ENCODE peak calls at places on chromosome 14, in seven cellular contexts. O, H, T, N, L, K and C are unnamed samples.

GRCh38 chr14:30234966-30235365 is 307.3 kb upstream of the PRKD1 start:
- DNase-seq in K (no peak), O (no peak), N (no peak), H (no peak), T (no peak), L (no peak), C (no peak)

GRCh38 chr14:105503296-105503640 is 12.2 kb downstream of the TEDC1 start:
- DNase-seq in N (no peak), T (no peak), L (no peak), O (no peak), H (no peak), K (no peak), C (no peak)

GRCh38 chr14:35366521-35366976 is 38.0 kb downstream of the NFKBIA start:
- DNase-seq in K (no peak), O (no peak), T (no peak), L (no peak), H (no peak), N (no peak), C (no peak)

GRCh38 chr14:98736701-98737338 is 535.2 kb downstream of the BCL11B start:
- DNase-seq in O (no peak), T (no peak), L (no peak), K (no peak), N (no peak), H (no peak), C (no peak)

GRCh38 chr14:81269100-81269978 is 48.6 kb upstream of the GTF2A1 start:
- DNase-seq in N (no peak), O (peak), L (no peak), H (peak), T (no peak), K (peak), C (peak)

GRCh38 chr14:32417956-32418552 is 89.0 kb downstream of the AKAP6 start:
- DNase-seq in L (peak), N (peak), H (no peak), O (peak), K (peak), T (no peak), C (peak)

GRCh38 chr14:95146079-95146771 is 11.1 kb downstream of the DICER1 start:
- DNase-seq in K (no peak), T (no peak), O (peak), L (no peak), H (no peak), N (no peak), C (no peak)

GRCh38 chr14:31568671-31569070 is 7.5 kb downstream of the NUBPL start:
- DNase-seq in N (no peak), T (no peak), O (no peak), H (no peak), L (no peak), K (peak), C (no peak)

DNA sequence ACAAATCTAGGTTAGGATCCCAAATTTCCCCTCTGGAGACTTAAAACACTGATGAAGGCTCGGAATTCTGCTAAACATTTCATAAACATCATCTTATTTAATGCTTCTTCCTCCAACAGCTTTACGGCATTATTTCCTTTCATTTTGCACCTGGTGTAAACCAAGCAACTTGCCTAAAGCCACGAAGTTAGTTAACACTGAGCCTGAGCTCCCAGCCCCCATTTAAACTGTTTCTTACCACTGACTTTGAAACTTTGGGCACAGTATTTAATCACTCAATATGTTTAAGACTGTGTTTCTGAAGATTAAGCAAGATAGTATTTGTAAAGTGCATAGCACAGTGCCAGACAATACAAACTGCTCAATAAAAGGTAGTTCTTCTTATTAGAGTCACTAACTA is 4.2 kb downstream of the EGLN3 start:
- DNase-seq in N (no peak), H (no peak), T (no peak), K (no peak), L (no peak), O (no peak), C (no peak)
- H3K4me3 ChIP-seq in N (no peak), H (no peak), T (no peak), K (no peak), L (no peak), O (no peak), C (no peak)

GRCh38 chr14:51848120-51848519 is 12.3 kb upstream of the GNG2 start:
- DNase-seq in L (no peak), O (peak), H (no peak), T (no peak), K (no peak), N (no peak), C (no peak)

GRCh38 chr14:51849095-51849494 is 11.3 kb upstream of the GNG2 start:
- DNase-seq in T (no peak), H (no peak), N (no peak), K (no peak), L (no peak), O (peak), C (no peak)

GRCh38 chr14:51845811-51846210 is 14.6 kb upstream of the GNG2 start:
- DNase-seq in N (no peak), L (no peak), O (no peak), H (no peak), K (no peak), T (no peak), C (no peak)

GRCh38 chr14:51846631-51847488 is 13.6 kb upstream of the GNG2 start:
- DNase-seq in T (no peak), H (peak), K (peak), O (no peak), N (peak), L (peak), C (peak)

GRCh38 chr14:51847489-51847796 is 13.0 kb upstream of the GNG2 start:
- DNase-seq in K (no peak), N (no peak), H (no peak), L (no peak), T (no peak), O (no peak), C (no peak)
- H3K27ac ChIP-seq in K (no peak), N (no peak), H (peak), L (peak), T (no peak), O (no peak), C (no peak)

DNA sequence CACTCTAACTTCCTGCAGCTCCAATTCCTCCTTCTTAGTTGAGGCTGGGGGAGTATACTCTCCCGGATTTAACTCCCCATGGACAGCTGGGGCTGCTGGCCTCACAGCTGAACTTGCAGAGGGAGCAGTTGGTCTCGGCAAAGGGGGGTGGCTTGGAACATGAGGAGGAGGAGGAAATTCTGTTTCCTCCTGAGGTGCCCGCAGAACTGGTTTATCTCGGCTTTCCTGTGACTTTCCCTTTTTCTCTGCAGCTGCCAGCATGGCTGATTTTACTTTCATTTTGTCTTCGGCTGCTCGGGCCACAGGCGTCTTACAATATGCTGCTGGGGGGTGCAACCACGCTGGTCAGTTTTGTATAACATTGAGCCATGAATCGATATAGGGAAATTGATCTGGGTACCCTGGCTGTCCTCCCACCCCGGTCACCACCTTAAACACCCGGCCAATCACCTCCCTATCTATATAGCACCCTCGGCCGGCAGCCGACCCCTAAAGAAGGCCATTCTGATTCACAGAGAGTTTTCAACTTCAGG is 1317.6 kb downstream of the TMEM121 start:
- DNase-seq in L (no peak), N (no peak), O (peak), T (peak), K (no peak), H (peak), C (peak)
- H3K4me3 ChIP-seq in L (peak), N (no peak), O (peak), T (peak), K (peak), H (peak), C (peak)

GRCh38 chr14:69484444-69485113 is at the start of gene PLEKHD1:
- DNase-seq in N (peak), O (peak), K (no peak), H (no peak), T (no peak), L (no peak), C (no peak)

GRCh38 chr14:69479696-69480095 is 4.8 kb upstream of the PLEKHD1 start:
- DNase-seq in N (no peak), L (no peak), H (peak), O (no peak), T (no peak), K (no peak), C (no peak)

GRCh38 chr14:69481815-69482568 is 2.5 kb upstream of the PLEKHD1 start:
- DNase-seq in K (no peak), N (peak), T (no peak), H (peak), L (no peak), O (no peak), C (no peak)

GRCh38 chr14:69483765-69484443 is 624 bp upstream of the PLEKHD1 start:
- DNase-seq in N (peak), H (no peak), O (peak), K (peak), L (peak), T (peak), C (no peak)

GRCh38 chr14:69480136-69480535 is 4.4 kb upstream of the PLEKHD1 start:
- DNase-seq in H (no peak), K (no peak), T (no peak), O (no peak), N (no peak), L (no peak), C (no peak)
- H3K27ac ChIP-seq in H (no peak), K (no peak), T (no peak), O (no peak), N (no peak), L (no peak), C (no peak)

GRCh38 chr14:73741876-73742519 is 27.8 kb upstream of the PNMA1 start:
- DNase-seq in N (no peak), L (no peak), K (no peak), O (no peak), T (no peak), H (no peak), C (no peak)
- H3K4me3 ChIP-seq in N (no peak), L (no peak), K (peak), O (no peak), T (peak), H (no peak), C (no peak)

GRCh38 chr14:100340454-100340813 is 17.3 kb downstream of the SLC25A47 start:
- DNase-seq in O (no peak), L (no peak), H (no peak), T (no peak), N (no peak), K (no peak), C (no peak)
- H3K27ac ChIP-seq in O (no peak), L (peak), H (peak), T (no peak), N (peak), K (no peak), C (peak)